ENCODE peak calls at places on chromosomes 4 and X, in seven cellular contexts. D is HCT116, Y is transverse colon, Q is lower leg skin, T is K562, C is H54, G is stomach. E is an unnamed sample.

GRCh38 chr4:127549521-127549920 is 83.2 kb upstream of the INTU start:
- DNase-seq in D (no peak), Y (no peak), Q (no peak), T (no peak), C (no peak), G (no peak), E (no peak)

GRCh38 chrX:50629774-50630173 is 159.1 kb upstream of the DGKK start:
- DNase-seq in D (no peak), Y (no peak), Q (no peak), T (no peak), C (no peak), G (no peak), E (no peak)

GRCh38 chrX:94454159-94454558 is 780.2 kb downstream of the FAM133A start:
- DNase-seq in D (no peak), Y (no peak), Q (no peak), T (no peak), C (no peak), G (no peak), E (no peak)

GRCh38 chrX:51614353-51614752 is 4.4 kb downstream of the CENPVL3 start:
- DNase-seq in D (peak), Y (no peak), Q (no peak), T (peak), C (no peak), G (no peak), E (peak)

GRCh38 chr4:46931981-46932380 is 22.9 kb upstream of the COX7B2 start:
- DNase-seq in D (no peak), Y (peak), Q (no peak), T (no peak), C (no peak), G (no peak), E (peak)

GRCh38 chrX:103151799-103152198 is 58.9 kb upstream of the NXF3 start:
- DNase-seq in D (no peak), Y (no peak), Q (no peak), T (no peak), C (no peak), G (no peak), E (no peak)

GRCh38 chrX:45200741-45201234 is at the start of gene DIPK2B:
- DNase-seq in D (no peak), Y (no peak), Q (no peak), T (no peak), C (no peak), G (no peak), E (no peak)

GRCh38 chr4:30962949-30963348 is 242.8 kb downstream of the PCDH7 start:
- DNase-seq in D (peak), Y (no peak), Q (no peak), T (no peak), C (no peak), G (no peak), E (no peak)

GRCh38 chr4:183333202-183333601 is 11.0 kb upstream of the CLDN24 start:
- DNase-seq in D (no peak), Y (no peak), Q (no peak), T (no peak), C (no peak), G (no peak), E (no peak)

GRCh38 chr4:132180020-132180427 is 969.1 kb upstream of the PCDH10 start:
- DNase-seq in D (no peak), Y (no peak), Q (no peak), T (no peak), C (peak), G (no peak), E (no peak)

GRCh38 chr4:88255111-88255510 is 29.2 kb downstream of the PPM1K start:
- DNase-seq in D (no peak), Y (no peak), Q (no peak), T (no peak), C (no peak), G (no peak), E (no peak)

GRCh38 chr4:88446124-88446523 is 10.8 kb upstream of the HERC5 start:
- DNase-seq in D (no peak), Y (no peak), Q (no peak), T (no peak), C (no peak), G (no peak), E (no peak)

GRCh38 chrX:132877954-132878536 is 80.4 kb downstream of the HS6ST2 start:
- DNase-seq in D (no peak), Y (no peak), Q (no peak), T (no peak), C (no peak), G (no peak), E (peak)

GRCh38 chr4:123832173-123833026 is 435.8 kb downstream of the SPRY1 start:
- DNase-seq in D (no peak), Y (peak), Q (peak), T (no peak), C (peak), G (no peak), E (no peak)

GRCh38 chr4:71860643-71861042 is 76.8 kb upstream of the GC start:
- DNase-seq in D (peak), Y (no peak), Q (no peak), T (no peak), C (no peak), G (no peak), E (peak)

GRCh38 chr4:2785613-2786012 is 7.3 kb upstream of the SH3BP2 start:
- DNase-seq in D (no peak), Y (no peak), Q (peak), T (no peak), C (no peak), G (peak), E (no peak)

GRCh38 chrX:136667446-136668168 is 19.6 kb downstream of the CD40LG start:
- DNase-seq in D (no peak), Y (no peak), Q (no peak), T (no peak), C (no peak), G (no peak), E (no peak)

GRCh38 chr4:781493-782216 is 44.3 kb downstream of the CPLX1 start:
- DNase-seq in D (peak), Y (peak), Q (peak), T (peak), C (peak), G (peak), E (peak)

GRCh38 chrX:38304010-38304409 is 23.3 kb downstream of the RPGR start:
- DNase-seq in D (no peak), Y (no peak), Q (no peak), T (peak), C (no peak), G (no peak), E (no peak)

GRCh38 chr4:68708566-68708965 is 38.1 kb upstream of the UGT2B15 start:
- DNase-seq in D (no peak), Y (no peak), Q (no peak), T (no peak), C (no peak), G (no peak), E (no peak)

GRCh38 chr4:81030617-81031388 is at the start of gene BMP3:
- DNase-seq in D (no peak), Y (peak), Q (no peak), T (no peak), C (no peak), G (no peak), E (no peak)

GRCh38 chrX:21741378-21741777 is 16.5 kb downstream of the SMPX start:
- DNase-seq in D (no peak), Y (no peak), Q (no peak), T (no peak), C (no peak), G (no peak), E (no peak)

GRCh38 chrX:41105005-41105404 is 19.8 kb downstream of the USP9X start:
- DNase-seq in D (no peak), Y (no peak), Q (no peak), T (no peak), C (no peak), G (no peak), E (no peak)

GRCh38 chrX:131513159-131513914 is 30.5 kb upstream of the OR13H1 start:
- DNase-seq in D (no peak), Y (no peak), Q (no peak), T (no peak), C (no peak), G (no peak), E (no peak)

GRCh38 chrX:71992711-71993110 is 82.1 kb downstream of the NHSL2 start:
- DNase-seq in D (no peak), Y (no peak), Q (no peak), T (no peak), C (no peak), G (no peak), E (no peak)

GRCh38 chr4:23060776-23061175 is 368.0 kb downstream of the GBA3 start:
- DNase-seq in D (no peak), Y (no peak), Q (no peak), T (no peak), C (no peak), G (no peak), E (no peak)

GRCh38 chrX:11446331-11446730 is 153.1 kb downstream of the AMELX start:
- DNase-seq in D (no peak), Y (no peak), Q (no peak), T (no peak), C (no peak), G (no peak), E (no peak)

DNA sequence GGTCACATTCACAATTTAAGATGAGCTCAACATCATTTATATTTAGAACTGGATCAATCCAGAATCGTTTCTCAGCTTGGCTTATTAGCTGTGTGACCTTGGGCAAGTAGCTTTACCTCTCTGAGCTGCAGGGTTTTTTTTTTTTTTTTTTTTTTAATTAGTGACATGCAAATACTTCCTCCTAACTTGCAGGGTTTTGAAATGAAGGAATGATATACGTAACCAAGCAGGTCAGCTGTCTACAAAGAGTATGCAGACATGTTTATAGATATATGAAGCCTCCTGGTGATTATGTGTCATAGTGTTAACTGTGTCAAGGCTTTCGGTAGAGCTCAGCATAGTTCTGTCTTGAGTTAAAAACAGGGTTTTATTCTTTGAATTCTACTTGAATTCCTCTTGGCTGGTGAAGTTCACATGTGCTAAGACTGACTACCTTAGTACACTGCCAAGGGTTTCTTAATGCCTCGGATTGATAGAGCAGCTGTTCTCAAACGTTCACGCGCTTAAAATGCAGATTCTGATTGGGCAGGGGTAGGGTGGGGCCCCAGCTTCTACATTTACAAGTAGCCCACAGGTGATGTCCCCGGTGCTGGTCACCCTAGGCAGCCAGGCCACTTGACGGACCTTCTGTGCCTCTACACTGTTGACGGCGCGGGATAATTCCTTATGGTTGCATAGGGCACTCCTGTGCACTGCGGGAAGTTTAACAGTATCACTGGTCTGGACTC is 645 bp upstream of the STS start:
- DNase-seq in D (no peak), Y (peak), Q (no peak), T (peak), C (no peak), G (peak), E (peak)
- TF ChIP-seq POLR2A in D (no peak), Y (no peak), Q (no peak), T (no peak), C (no peak), G (no peak), E (no peak)

GRCh38 chr4:83284161-83285021 is at the start of gene COQ2:
- DNase-seq in D (peak), Y (peak), Q (peak), T (peak), C (peak), G (peak), E (peak)
- TF ChIP-seq POLR2A in D (peak), Y (peak), Q (peak), T (peak), C (peak), G (peak), E (peak)

DNA sequence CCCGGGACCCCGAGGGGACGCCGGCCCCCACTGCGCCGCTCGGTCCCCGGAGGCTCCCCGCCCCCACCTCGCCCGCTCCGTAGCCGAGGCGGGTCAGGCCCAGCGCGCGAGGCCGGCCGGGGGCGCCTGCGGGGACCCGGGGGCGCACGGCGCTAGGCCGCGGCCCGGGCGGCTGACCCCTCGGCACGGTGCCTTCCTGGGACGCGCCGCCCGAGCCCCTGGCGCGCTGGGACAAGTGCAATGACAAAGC is 1.2 kb downstream of the IRF2 start:
- DNase-seq in D (no peak), Y (no peak), Q (no peak), T (no peak), C (no peak), G (no peak), E (no peak)
- TF ChIP-seq POLR2A in D (no peak), Y (no peak), Q (no peak), T (no peak), C (no peak), G (no peak), E (no peak)

GRCh38 chrX:155886409-155886808 is 5.3 kb downstream of the VAMP7 start:
- DNase-seq in D (no peak), Y (no peak), Q (no peak), T (no peak), C (no peak), G (no peak), E (no peak)

GRCh38 chrX:155877288-155877687 is 3.9 kb upstream of the VAMP7 start:
- DNase-seq in D (no peak), Y (no peak), Q (no peak), T (no peak), C (no peak), G (no peak), E (no peak)

GRCh38 chrX:155880586-155881157 is 473 bp upstream of the VAMP7 start:
- DNase-seq in D (no peak), Y (no peak), Q (no peak), T (no peak), C (no peak), G (no peak), E (peak)

GRCh38 chrX:155876704-155877103 is 4.4 kb upstream of the VAMP7 start:
- DNase-seq in D (no peak), Y (no peak), Q (no peak), T (no peak), C (no peak), G (no peak), E (no peak)

DNA sequence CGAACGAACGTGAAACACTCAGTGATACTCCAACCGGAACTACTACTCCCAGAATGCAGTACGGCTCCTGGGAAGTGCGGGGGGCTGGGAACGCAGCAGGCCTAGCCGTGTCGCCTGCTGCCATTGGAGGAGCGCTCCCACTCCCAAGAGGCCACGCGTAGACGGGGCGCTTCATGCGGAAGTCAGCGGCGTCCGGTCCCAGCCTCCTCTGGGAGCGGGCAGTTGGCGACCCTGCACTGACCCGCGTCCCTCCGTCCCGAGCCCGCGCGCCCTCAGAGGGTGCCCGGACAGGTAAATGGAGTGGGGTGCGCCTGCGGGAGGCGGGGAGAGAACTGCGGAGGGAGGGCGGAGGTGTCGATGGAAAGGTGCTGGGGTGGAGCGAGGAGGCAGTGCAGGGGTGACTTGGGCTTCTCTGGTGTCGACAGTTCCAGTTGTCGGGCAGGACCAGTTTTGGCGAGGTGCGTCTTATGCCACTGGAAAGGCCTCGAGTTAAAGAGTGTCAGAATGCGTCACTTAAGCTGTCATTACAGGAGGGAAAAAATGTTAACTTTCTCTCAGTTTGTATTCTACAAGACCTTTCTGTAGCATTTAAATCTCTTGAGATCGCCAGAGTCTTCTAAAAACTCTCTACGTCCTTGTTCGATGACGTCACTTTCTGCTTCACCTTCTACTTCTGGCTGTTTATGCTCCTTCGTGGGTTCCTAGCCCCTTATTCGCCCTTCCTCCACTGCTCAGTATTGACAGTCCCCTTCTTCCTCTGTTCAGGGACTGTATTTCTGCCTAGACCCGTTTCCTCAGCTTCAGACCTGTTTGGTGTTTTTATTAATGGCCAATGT is at the start of gene VAMP7:
- DNase-seq in D (peak), Y (peak), Q (peak), T (peak), C (peak), G (peak), E (peak)
- TF ChIP-seq POLR2A in D (no peak), Y (peak), Q (no peak), T (peak), C (peak), G (peak), E (peak)

GRCh38 chr4:184550476-184550875 is 76.1 kb upstream of the IRF2 start:
- DNase-seq in D (no peak), Y (no peak), Q (no peak), T (no peak), C (no peak), G (no peak), E (no peak)

GRCh38 chr4:184548321-184548650 is 73.9 kb upstream of the IRF2 start:
- DNase-seq in D (no peak), Y (no peak), Q (no peak), T (no peak), C (no peak), G (no peak), E (no peak)

GRCh38 chr4:184558996-184559395 is 84.6 kb upstream of the IRF2 start:
- DNase-seq in D (no peak), Y (no peak), Q (no peak), T (no peak), C (no peak), G (no peak), E (no peak)

GRCh38 chr4:184548651-184549341 is 74.4 kb upstream of the IRF2 start:
- DNase-seq in D (no peak), Y (peak), Q (no peak), T (no peak), C (no peak), G (no peak), E (no peak)

GRCh38 chr4:184553891-184554290 is 79.5 kb upstream of the IRF2 start:
- DNase-seq in D (no peak), Y (no peak), Q (no peak), T (no peak), C (no peak), G (no peak), E (no peak)
- TF ChIP-seq POLR2A in D (no peak), Y (no peak), Q (no peak), T (no peak), C (no peak), G (no peak), E (no peak)

GRCh38 chr4:79209822-79210635 is 115.8 kb downstream of the NAA11 start:
- DNase-seq in D (no peak), Y (peak), Q (peak), T (peak), C (no peak), G (no peak), E (peak)
- TF ChIP-seq POLR2A in D (no peak), Y (no peak), Q (no peak), T (peak), C (no peak), G (no peak), E (no peak)

DNA sequence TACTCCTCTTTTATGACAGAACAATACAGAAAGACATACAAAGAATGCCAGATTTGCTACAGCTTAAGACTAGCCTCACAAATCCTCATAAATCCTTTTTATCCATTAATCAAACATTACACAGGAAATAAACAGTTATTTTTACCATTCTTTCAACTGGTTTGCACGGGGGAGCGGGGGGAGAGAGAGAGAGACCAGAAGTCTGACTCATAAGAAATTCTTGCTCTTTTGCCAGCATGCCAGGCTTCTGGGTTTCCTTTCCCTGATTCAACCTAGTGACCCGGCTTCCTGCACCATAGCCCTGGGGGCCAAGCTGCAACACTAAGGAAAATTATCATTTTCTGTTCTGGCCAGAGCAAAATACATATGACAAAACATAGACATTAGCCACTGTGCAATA is 6.8 kb upstream of the RRAGB start:
- DNase-seq in D (no peak), Y (no peak), Q (no peak), T (no peak), C (no peak), G (no peak), E (no peak)
- TF ChIP-seq POLR2A in D (no peak), Y (no peak), Q (no peak), T (no peak), C (no peak), G (no peak), E (no peak)

GRCh38 chr4:7909463-7909862 is 30.2 kb downstream of the AFAP1 start:
- DNase-seq in D (no peak), Y (no peak), Q (no peak), T (no peak), C (no peak), G (no peak), E (no peak)

GRCh38 chr4:7910721-7911015 is 29.0 kb downstream of the AFAP1 start:
- DNase-seq in D (no peak), Y (no peak), Q (no peak), T (no peak), C (no peak), G (no peak), E (no peak)

GRCh38 chr4:7911044-7911578 is 28.6 kb downstream of the AFAP1 start:
- DNase-seq in D (no peak), Y (no peak), Q (no peak), T (no peak), C (no peak), G (no peak), E (no peak)

GRCh38 chr4:7908668-7909067 is 31.0 kb downstream of the AFAP1 start:
- DNase-seq in D (no peak), Y (no peak), Q (no peak), T (no peak), C (no peak), G (no peak), E (no peak)

GRCh38 chr4:7909966-7910720 is 29.5 kb downstream of the AFAP1 start:
- DNase-seq in D (no peak), Y (no peak), Q (no peak), T (no peak), C (no peak), G (no peak), E (no peak)
- TF ChIP-seq POLR2A in D (no peak), Y (no peak), Q (no peak), T (no peak), C (no peak), G (no peak), E (no peak)

E was measured in erythroblast.